ENCODE peak calls at places on chromosomes 1 and 21, in four cellular contexts. E is HS-5; M is hepatic stellate cell; C is stimulated activated CD4-positive, alpha-beta T cell treated with anti-CD3 and anti-CD28 coated beads, Interleukin-1b, Interleukin-23, amount 100 ng/mL, for 4 hours. P is an unnamed sample.

GRCh38 chr21:36212513-36212780 is 55.8 kb downstream of the DOP1B start:
- DNase-seq in E (no peak), M (no peak), C (no peak), P (no peak)

GRCh38 chr21:45464309-45464708 is 59.3 kb downstream of the COL18A1 start:
- DNase-seq in E (no peak), M (no peak), C (no peak), P (no peak)

GRCh38 chr1:91742848-91743292 is 143.1 kb downstream of the TGFBR3 start:
- DNase-seq in E (no peak), M (no peak), C (no peak), P (no peak)

GRCh38 chr1:171740987-171741871 is 636 bp downstream of the VAMP4 start:
- DNase-seq in E (no peak), M (peak; percentile 22), C (peak; percentile 9), P (no peak)

GRCh38 chr21:31656199-31657095 is 3.0 kb upstream of the SOD1 start:
- DNase-seq in E (no peak), M (no peak), C (no peak), P (no peak)

GRCh38 chr1:24126023-24126671 is 14.2 kb upstream of the MYOM3 start:
- DNase-seq in E (no peak), M (peak; percentile 64), C (no peak), P (no peak)

GRCh38 chr1:96741335-96741734 is 19.8 kb downstream of the PTBP2 start:
- DNase-seq in E (no peak), M (no peak), C (no peak), P (no peak)

GRCh38 chr1:41884256-41885240 is 34.2 kb downstream of the HIVEP3 start:
- DNase-seq in E (no peak), M (no peak), C (no peak), P (no peak)

GRCh38 chr1:204662530-204662929 is 23.0 kb downstream of the LRRN2 start:
- DNase-seq in E (no peak), M (no peak), C (no peak), P (no peak)

GRCh38 chr1:95451054-95451453 is 217.0 kb downstream of the RWDD3 start:
- DNase-seq in E (no peak), M (no peak), C (no peak), P (no peak)

GRCh38 chr21:44874497-44875331 is 1.2 kb upstream of the PTTG1IP start:
- DNase-seq in E (no peak), M (no peak), C (no peak), P (no peak)

GRCh38 chr1:110581637-110582036 is 24.5 kb downstream of the KCNA2 start:
- DNase-seq in E (no peak), M (no peak), C (no peak), P (no peak)

GRCh38 chr1:26019641-26020315 is 1.8 kb upstream of the EXTL1 start:
- DNase-seq in E (peak; percentile 48), M (peak; percentile 60), C (no peak), P (no peak)

GRCh38 chr1:9440763-9441194 is 98.5 kb upstream of the SLC25A33 start:
- DNase-seq in E (no peak), M (no peak), C (no peak), P (no peak)

GRCh38 chr1:233730380-233730779 is 116.5 kb downstream of the KCNK1 start:
- DNase-seq in E (no peak), M (no peak), C (no peak), P (no peak)